ENCODE peak calls at places on chromosomes 3 and 15, in seven cellular contexts. I, F, U, V, D, A and Z are unnamed samples.

GRCh38 chr15:49817100-49817499 is 196.3 kb downstream of the DTWD1 start:
- DNase-seq in F (no peak), A (no peak), I (no peak), U (no peak), V (no peak), D (no peak), Z (no peak)

GRCh38 chr3:45635475-45636256 is 41.1 kb downstream of the LIMD1 start:
- DNase-seq in V (no peak), U (no peak), A (no peak), F (no peak), D (peak), I (no peak), Z (no peak)

GRCh38 chr3:133444071-133444774 is 44.4 kb downstream of the BFSP2 start:
- DNase-seq in I (no peak), U (no peak), F (no peak), A (no peak), V (no peak), D (peak), Z (peak)

GRCh38 chr15:48925714-48926223 is 38.0 kb downstream of the SHC4 start:
- DNase-seq in D (peak), U (peak), F (peak), A (no peak), I (peak), V (no peak), Z (no peak)

GRCh38 chr3:148998715-148999413 is 7.5 kb downstream of the GYG1 start:
- DNase-seq in D (no peak), V (no peak), A (no peak), F (no peak), U (no peak), I (no peak), Z (no peak)

GRCh38 chr3:11228041-11228440 is 44.2 kb upstream of the ATG7 start:
- DNase-seq in F (no peak), A (no peak), U (no peak), I (no peak), D (no peak), V (no peak), Z (no peak)

GRCh38 chr3:67739851-67740250 is 85.4 kb upstream of the SUCLG2 start:
- DNase-seq in V (no peak), U (no peak), D (no peak), I (no peak), A (no peak), F (no peak), Z (no peak)

GRCh38 chr3:145785650-145786049 is 375.3 kb downstream of the PLOD2 start:
- DNase-seq in F (no peak), V (no peak), A (no peak), D (no peak), I (no peak), U (no peak), Z (no peak)

GRCh38 chr3:117399311-117400068 is 689.9 kb downstream of the TUSC7 start:
- DNase-seq in U (no peak), F (no peak), A (no peak), V (no peak), D (no peak), I (no peak), Z (no peak)

GRCh38 chr3:144257381-144257780 is 285.8 kb downstream of the DIPK2A start:
- DNase-seq in A (no peak), D (no peak), U (no peak), V (no peak), I (no peak), F (no peak), Z (no peak)

GRCh38 chr3:6680119-6680806 is 180.7 kb upstream of the GRM7 start:
- DNase-seq in U (no peak), V (peak), I (no peak), A (no peak), F (no peak), D (no peak), Z (no peak)

GRCh38 chr3:99637381-99638111 is 848 bp upstream of the COL8A1 start:
- DNase-seq in A (no peak), D (no peak), V (no peak), I (peak), F (no peak), U (no peak), Z (no peak)

GRCh38 chr3:123640311-123641083 is 55.6 kb upstream of the HACD2 start:
- DNase-seq in A (no peak), U (no peak), I (no peak), V (no peak), F (no peak), D (no peak), Z (peak)

GRCh38 chr3:124772081-124772831 is 42.0 kb downstream of the UMPS start:
- DNase-seq in A (no peak), D (no peak), V (no peak), U (peak), I (peak), F (no peak), Z (no peak)

GRCh38 chr15:48617619-48618018 is 27.9 kb downstream of the FBN1 start:
- DNase-seq in U (no peak), V (no peak), F (no peak), I (no peak), A (no peak), D (no peak), Z (no peak)

GRCh38 chr3:129596194-129597086 is 10.0 kb downstream of the PLXND1 start:
- DNase-seq in I (peak), A (no peak), V (no peak), U (peak), F (no peak), D (peak), Z (no peak)

GRCh38 chr15:38411902-38412301 is 42.0 kb upstream of the FAM98B start:
- DNase-seq in I (no peak), A (no peak), D (no peak), U (no peak), F (no peak), V (no peak), Z (no peak)

GRCh38 chr15:78726870-78727551 is 84.3 kb downstream of the ADAMTS7 start:
- DNase-seq in V (no peak), I (peak), U (peak), A (peak), D (peak), F (peak), Z (peak)

GRCh38 chr3:94258851-94259250 is 196.0 kb downstream of the NSUN3 start:
- DNase-seq in F (no peak), D (no peak), U (no peak), A (no peak), V (no peak), I (no peak), Z (no peak)

GRCh38 chr3:69855436-69856162 is 116.3 kb downstream of the MITF start:
- DNase-seq in U (no peak), V (no peak), D (no peak), F (no peak), A (no peak), I (peak), Z (peak)

GRCh38 chr3:3735919-3736318 is 63.3 kb upstream of the LRRN1 start:
- DNase-seq in U (no peak), V (no peak), F (no peak), D (no peak), A (no peak), I (no peak), Z (no peak)

GRCh38 chr15:81222007-81222406 is 25.3 kb downstream of the IL16 start:
- DNase-seq in F (no peak), D (no peak), A (no peak), V (no peak), I (no peak), U (peak), Z (no peak)

GRCh38 chr3:35641920-35642532 is 2.7 kb downstream of the ARPP21 start:
- DNase-seq in I (no peak), F (no peak), A (no peak), V (no peak), U (no peak), D (no peak), Z (no peak)

GRCh38 chr3:14792691-14793121 is 26.1 kb upstream of the FGD5 start:
- DNase-seq in I (no peak), U (no peak), F (no peak), D (no peak), V (no peak), A (no peak), Z (no peak)

GRCh38 chr15:78565951-78566774 is 843 bp downstream of the CHRNA5 start:
- DNase-seq in I (peak), V (no peak), D (peak), F (no peak), U (peak), A (peak), Z (peak)

GRCh38 chr3:26114851-26115250 is 325.0 kb downstream of the OXSM start:
- DNase-seq in U (no peak), A (no peak), V (no peak), I (no peak), F (no peak), D (no peak), Z (no peak)

GRCh38 chr3:54240-54639 is 142.3 kb upstream of the CHL1 start:
- DNase-seq in U (no peak), F (no peak), V (no peak), D (no peak), A (no peak), I (no peak), Z (no peak)

GRCh38 chr3:107001635-107002034 is 375.6 kb upstream of the CCDC54 start:
- DNase-seq in F (no peak), D (no peak), U (no peak), I (no peak), A (no peak), V (no peak), Z (peak)

GRCh38 chr3:27431116-27431515 is 53.1 kb downstream of the SLC4A7 start:
- DNase-seq in F (peak), A (no peak), V (no peak), D (no peak), U (no peak), I (no peak), Z (peak)

GRCh38 chr15:61653110-61653509 is 407.1 kb downstream of the VPS13C start:
- DNase-seq in I (no peak), A (no peak), D (no peak), V (no peak), U (no peak), F (no peak), Z (no peak)

GRCh38 chr15:69668049-69668705 is 215.6 kb downstream of the RPLP1 start:
- DNase-seq in U (no peak), F (no peak), A (no peak), V (peak), I (no peak), D (no peak), Z (no peak)
- TF ChIP-seq JUND in U (no peak), F (no peak), A (no peak), V (no peak), I (no peak), D (no peak), Z (no peak)

GRCh38 chr15:32718082-32718821 is 448 bp downstream of the GREM1 start:
- DNase-seq in D (no peak), I (peak), V (no peak), U (no peak), F (no peak), A (no peak), Z (no peak)

GRCh38 chr15:32718822-32719716 is 1.3 kb downstream of the GREM1 start:
- DNase-seq in U (no peak), D (no peak), F (no peak), I (peak), V (no peak), A (peak), Z (peak)

GRCh38 chr15:32723171-32723948 is 5.6 kb downstream of the GREM1 start:
- DNase-seq in U (no peak), A (no peak), V (peak), F (no peak), I (no peak), D (no peak), Z (no peak)

GRCh38 chr15:32722126-32722525 is 4.3 kb downstream of the GREM1 start:
- DNase-seq in F (no peak), D (no peak), U (no peak), I (no peak), V (no peak), A (no peak), Z (no peak)

DNA sequence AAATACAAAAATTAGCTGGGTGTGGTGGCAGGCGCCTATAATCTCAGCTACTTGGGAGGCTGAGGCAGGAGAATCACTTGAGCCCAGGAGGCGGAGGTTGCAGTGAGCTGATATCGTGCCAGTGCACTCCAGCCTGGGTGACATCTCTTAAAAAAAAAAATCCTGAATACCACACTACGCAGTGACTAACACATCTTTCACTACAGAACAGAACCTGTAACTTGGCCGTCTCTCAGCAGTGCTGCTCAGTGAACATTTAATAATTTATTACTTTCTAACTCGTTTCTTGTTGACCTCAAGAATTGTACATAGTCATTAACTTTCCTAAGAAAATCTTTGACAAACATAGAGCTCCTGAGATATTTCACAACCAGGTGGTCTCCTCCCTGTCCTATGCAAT is 3.8 kb downstream of the GREM1 start:
- DNase-seq in V (no peak), I (no peak), U (no peak), F (no peak), A (no peak), D (no peak), Z (no peak)
- TF ChIP-seq JUND in V (no peak), I (no peak), U (no peak), F (no peak), A (no peak), D (no peak), Z (no peak)

GRCh38 chr3:152593242-152593641 is 241.7 kb upstream of the P2RY1 start:
- DNase-seq in U (no peak), I (no peak), V (no peak), D (no peak), A (no peak), F (no peak), Z (no peak)

GRCh38 chr3:152591448-152592003 is 243.4 kb upstream of the P2RY1 start:
- DNase-seq in U (peak), A (no peak), I (no peak), V (no peak), D (no peak), F (no peak), Z (no peak)

GRCh38 chr3:152595975-152596832 is 238.7 kb upstream of the P2RY1 start:
- DNase-seq in D (peak), A (no peak), I (no peak), U (peak), F (no peak), V (peak), Z (no peak)
- TF ChIP-seq JUND in D (no peak), A (no peak), I (no peak), U (no peak), F (no peak), V (no peak), Z (no peak)

DNA sequence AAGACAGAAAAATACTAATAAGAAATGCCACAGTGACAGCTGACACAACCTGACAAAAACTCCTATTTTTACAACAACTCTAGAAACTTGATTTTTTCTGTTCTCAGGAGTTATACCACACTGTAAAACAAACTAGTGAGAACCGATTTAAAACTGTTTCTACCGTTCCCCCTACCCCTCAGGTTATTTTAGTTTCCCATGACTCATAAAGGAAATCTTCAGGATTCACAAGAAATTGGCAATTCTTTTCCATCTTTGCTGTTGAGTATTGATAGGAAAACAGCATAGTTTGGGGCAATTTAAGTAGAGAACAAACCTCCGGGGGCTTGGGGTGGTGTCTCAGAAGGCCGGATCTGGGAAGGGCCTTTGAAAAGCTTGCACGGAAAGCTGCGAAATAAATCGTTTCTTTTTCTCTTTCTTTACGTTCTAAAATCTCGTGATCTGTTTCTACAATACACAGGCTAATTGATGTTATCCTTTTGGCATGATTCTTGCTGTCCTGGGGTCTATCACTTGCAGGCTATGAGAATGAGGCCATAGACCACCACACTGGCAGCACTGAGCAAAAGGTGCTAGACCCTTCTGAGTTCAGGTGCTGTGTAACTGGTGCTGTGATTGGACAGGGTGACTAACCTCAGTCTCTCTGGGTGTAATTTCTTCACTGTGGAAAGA is 89.3 kb downstream of the LPP start:
- DNase-seq in A (no peak), V (no peak), I (no peak), U (no peak), D (no peak), F (no peak), Z (no peak)
- TF ChIP-seq JUND in A (no peak), V (no peak), I (no peak), U (no peak), D (no peak), F (no peak), Z (no peak)

GRCh38 chr15:65884511-65884910 is 15.2 kb downstream of the RAB11A start:
- DNase-seq in D (no peak), V (no peak), F (no peak), I (no peak), A (no peak), U (no peak), Z (no peak)
- TF ChIP-seq JUND in D (no peak), V (no peak), F (no peak), I (no peak), A (no peak), U (no peak), Z (no peak)